ENCODE peak calls at places on chromosomes 5 and 9, in five cellular contexts. K, Q, J, F and T are unnamed samples.

GRCh38 chr9:26579047-26579446 is 313.6 kb downstream of the CAAP1 start:
- DNase-seq in K (no peak), Q (no peak), J (no peak), F (no peak), T (no peak)

GRCh38 chr5:400282-401215 is 42.4 kb upstream of the EXOC3 start:
- DNase-seq in K (peak), Q (no peak), J (no peak), F (no peak), T (no peak)

GRCh38 chr9:4827224-4827623 is 34.5 kb downstream of the RCL1 start:
- DNase-seq in K (no peak), Q (no peak), J (no peak), F (no peak), T (no peak)

GRCh38 chr5:53430618-53431252 is 49.7 kb upstream of the FST start:
- DNase-seq in K (no peak), Q (no peak), J (no peak), F (peak), T (peak)

GRCh38 chr9:124788542-124789217 is 11.7 kb downstream of the OLFML2A start:
- DNase-seq in K (no peak), Q (no peak), J (no peak), F (no peak), T (no peak)

GRCh38 chr5:118931564-118931963 is 56.8 kb downstream of the DTWD2 start:
- DNase-seq in K (no peak), Q (no peak), J (no peak), F (no peak), T (no peak)

GRCh38 chr5:73911761-73912393 is 285.9 kb downstream of the ARHGEF28 start:
- DNase-seq in K (no peak), Q (no peak), J (no peak), F (no peak), T (no peak)

GRCh38 chr5:14429102-14429501 is 152.5 kb upstream of the OTULINL start:
- DNase-seq in K (no peak), Q (no peak), J (no peak), F (no peak), T (no peak)

GRCh38 chr5:31937703-31938102 is 236.4 kb downstream of the GOLPH3 start:
- DNase-seq in K (no peak), Q (no peak), J (no peak), F (no peak), T (no peak)

GRCh38 chr5:133225671-133226152 is 173.9 kb downstream of the HSPA4 start:
- DNase-seq in K (peak), Q (no peak), J (no peak), F (no peak), T (no peak)

GRCh38 chr5:160198886-160199409 is 30.4 kb upstream of the FABP6 start:
- DNase-seq in K (no peak), Q (no peak), J (no peak), F (no peak), T (peak)

GRCh38 chr5:96439477-96440184 is 6.6 kb upstream of the PCSK1 start:
- DNase-seq in K (no peak), Q (no peak), J (no peak), F (peak), T (no peak)

GRCh38 chr9:131330814-131331600 is 41.5 kb downstream of the PLPP7 start:
- DNase-seq in K (no peak), Q (no peak), J (peak), F (peak), T (peak)

GRCh38 chr5:91022518-91022917 is 360.6 kb downstream of the ARRDC3 start:
- DNase-seq in K (no peak), Q (no peak), J (no peak), F (no peak), T (no peak)

DNA sequence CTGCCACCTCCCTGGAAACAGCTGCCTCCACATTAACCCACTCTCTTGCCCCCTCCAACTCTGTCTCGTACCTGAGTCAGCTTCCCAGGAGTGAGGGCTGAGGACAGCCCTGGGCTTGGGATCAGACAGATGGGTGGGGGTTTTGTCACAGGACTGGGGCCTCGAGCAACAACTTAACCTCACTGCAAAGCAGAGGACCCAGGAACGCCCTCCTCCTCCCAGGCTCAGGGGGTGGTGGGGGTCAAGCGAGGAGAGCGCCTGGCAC is 446 bp downstream of the SARDH start:
- DNase-seq in K (no peak), Q (no peak), J (no peak), F (no peak), T (no peak)
- H3K4me3 ChIP-seq in K (peak), Q (no peak), J (peak), F (no peak), T (no peak)

GRCh38 chr9:84669293-84670105 is at the start of gene NTRK2:
- DNase-seq in K (no peak), Q (no peak), J (no peak), F (peak), T (peak)

GRCh38 chr9:84671651-84672467 is 2.3 kb downstream of the NTRK2 start:
- DNase-seq in K (no peak), Q (no peak), J (no peak), F (no peak), T (peak)

GRCh38 chr9:84669008-84669292 is 579 bp upstream of the NTRK2 start:
- DNase-seq in K (no peak), Q (no peak), J (no peak), F (no peak), T (no peak)

GRCh38 chr9:84670801-84671153 is 1.2 kb downstream of the NTRK2 start:
- DNase-seq in K (no peak), Q (no peak), J (no peak), F (no peak), T (no peak)

DNA sequence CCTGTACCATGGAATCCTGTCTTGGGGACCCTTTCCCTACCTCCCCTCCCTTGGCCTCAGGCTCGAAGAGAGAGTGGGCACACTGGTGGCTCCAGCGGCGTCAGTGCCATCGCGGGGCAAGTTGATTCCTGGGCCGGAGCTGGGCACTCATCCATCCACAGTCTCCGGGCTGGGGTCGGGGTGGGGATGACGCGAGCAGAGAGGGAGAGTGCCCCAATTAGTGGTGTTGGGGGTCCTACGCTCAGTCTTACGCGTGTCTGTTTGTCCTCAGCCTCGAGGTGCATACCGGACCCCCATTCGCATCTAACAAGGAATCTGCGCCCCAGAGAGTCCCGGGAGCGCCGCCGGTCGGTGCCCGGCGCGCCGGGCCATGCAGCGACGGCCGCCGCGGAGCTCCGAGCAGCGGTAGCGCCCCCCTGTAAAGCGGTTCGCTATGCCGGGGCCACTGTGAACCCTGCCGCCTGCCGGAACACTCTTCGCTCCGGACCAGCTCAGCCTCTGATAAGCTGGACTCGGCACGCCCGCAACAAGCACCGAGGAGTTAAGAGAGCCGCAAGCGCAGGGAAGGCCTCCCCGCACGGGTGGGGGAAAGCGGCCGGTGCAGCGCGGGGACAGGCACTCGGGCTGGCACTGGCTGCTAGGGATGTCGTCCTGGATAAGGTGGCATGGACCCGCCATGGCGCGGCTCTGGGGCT is 724 bp downstream of the NTRK2 start:
- DNase-seq in K (no peak), Q (no peak), J (no peak), F (peak), T (peak)
- H3K4me3 ChIP-seq in K (peak), Q (no peak), J (peak), F (peak), T (no peak)

GRCh38 chr5:5179597-5179996 is 39.5 kb downstream of the ADAMTS16 start:
- DNase-seq in K (no peak), Q (no peak), J (no peak), F (no peak), T (peak)

GRCh38 chr5:5181650-5182324 is 41.7 kb downstream of the ADAMTS16 start:
- DNase-seq in K (no peak), Q (no peak), J (no peak), F (no peak), T (peak)

GRCh38 chr5:5183933-5184332 is 43.8 kb downstream of the ADAMTS16 start:
- DNase-seq in K (no peak), Q (no peak), J (no peak), F (no peak), T (no peak)

GRCh38 chr5:5183192-5183699 is 43.1 kb downstream of the ADAMTS16 start:
- DNase-seq in K (no peak), Q (no peak), J (no peak), F (no peak), T (peak)

DNA sequence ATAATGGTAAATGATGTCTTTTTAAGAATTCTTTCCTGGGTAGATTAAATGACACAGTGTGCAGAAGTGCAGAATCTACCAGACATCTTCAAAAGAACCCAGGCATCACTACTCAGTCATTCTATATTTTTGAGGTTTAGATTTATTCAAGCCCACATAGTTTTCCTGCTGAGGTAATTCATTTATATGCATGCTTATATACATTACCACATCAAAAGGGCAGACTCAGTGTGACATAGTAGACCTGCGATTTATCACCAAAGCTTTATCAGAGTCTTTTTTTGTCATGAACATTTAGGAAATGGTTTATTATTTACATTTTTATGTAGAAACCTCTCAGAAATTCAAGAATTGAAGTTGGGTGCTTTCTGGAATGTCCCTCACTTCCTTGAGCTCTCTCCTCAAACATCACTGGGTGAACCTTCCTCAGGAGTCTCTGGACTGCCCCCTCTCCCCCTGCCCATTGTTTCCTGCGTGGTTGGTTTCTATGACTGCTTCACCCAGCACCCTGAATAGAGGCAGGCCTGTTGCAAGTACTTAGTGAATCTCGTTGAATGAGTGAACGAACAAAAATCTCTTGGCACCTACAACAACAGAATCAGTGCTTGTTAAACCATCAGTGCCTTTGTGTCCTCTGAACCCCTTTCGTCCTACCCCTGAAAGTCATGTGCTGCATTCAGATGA is 42.5 kb downstream of the ADAMTS16 start:
- DNase-seq in K (no peak), Q (no peak), J (no peak), F (no peak), T (no peak)
- H3K4me3 ChIP-seq in K (no peak), Q (no peak), J (no peak), F (no peak), T (no peak)

GRCh38 chr9:68540712-68541535 is at the start of gene TMEM252:
- DNase-seq in K (no peak), Q (no peak), J (no peak), F (peak), T (no peak)
- H3K4me3 ChIP-seq in K (no peak), Q (no peak), J (no peak), F (no peak), T (no peak)

GRCh38 chr9:14317667-14318255 is 3.8 kb upstream of the NFIB start:
- DNase-seq in K (no peak), Q (no peak), J (no peak), F (no peak), T (no peak)
- H3K4me3 ChIP-seq in K (no peak), Q (no peak), J (peak), F (no peak), T (no peak)

GRCh38 chr9:16730162-16730561 is 140.3 kb downstream of the BNC2 start:
- DNase-seq in K (no peak), Q (no peak), J (no peak), F (no peak), T (peak)

GRCh38 chr9:16729656-16730055 is 140.8 kb downstream of the BNC2 start:
- DNase-seq in K (no peak), Q (no peak), J (no peak), F (no peak), T (no peak)

GRCh38 chr9:16726718-16727451 is 143.6 kb downstream of the BNC2 start:
- DNase-seq in K (peak), Q (no peak), J (peak), F (peak), T (peak)

GRCh38 chr9:16727452-16728127 is 142.9 kb downstream of the BNC2 start:
- DNase-seq in K (no peak), Q (no peak), J (no peak), F (peak), T (peak)

GRCh38 chr9:16728128-16728505 is 142.4 kb downstream of the BNC2 start:
- DNase-seq in K (no peak), Q (no peak), J (no peak), F (peak), T (no peak)
- H3K4me3 ChIP-seq in K (peak), Q (no peak), J (peak), F (no peak), T (no peak)

DNA sequence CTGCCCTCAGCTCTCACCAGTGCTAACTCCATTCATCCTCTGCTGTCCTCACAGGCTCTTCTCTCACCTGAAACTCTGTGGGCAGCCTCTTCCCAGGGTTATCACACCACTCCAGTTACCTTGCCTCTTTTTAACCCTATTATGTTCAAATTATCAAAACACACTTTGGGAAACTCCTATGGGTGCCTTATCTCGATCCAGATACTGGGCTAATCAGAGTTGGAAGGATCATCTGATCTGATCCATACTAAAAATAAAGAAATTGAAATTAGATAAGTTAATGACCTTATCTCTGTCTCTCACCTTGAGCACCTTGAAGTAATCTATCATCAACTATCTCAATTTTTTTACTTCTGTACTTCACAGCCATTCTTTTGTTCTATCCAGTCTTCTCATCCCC is 300.5 kb upstream of the ISL1 start:
- DNase-seq in K (no peak), Q (no peak), J (no peak), F (no peak), T (peak)
- H3K4me3 ChIP-seq in K (no peak), Q (no peak), J (no peak), F (no peak), T (no peak)

DNA sequence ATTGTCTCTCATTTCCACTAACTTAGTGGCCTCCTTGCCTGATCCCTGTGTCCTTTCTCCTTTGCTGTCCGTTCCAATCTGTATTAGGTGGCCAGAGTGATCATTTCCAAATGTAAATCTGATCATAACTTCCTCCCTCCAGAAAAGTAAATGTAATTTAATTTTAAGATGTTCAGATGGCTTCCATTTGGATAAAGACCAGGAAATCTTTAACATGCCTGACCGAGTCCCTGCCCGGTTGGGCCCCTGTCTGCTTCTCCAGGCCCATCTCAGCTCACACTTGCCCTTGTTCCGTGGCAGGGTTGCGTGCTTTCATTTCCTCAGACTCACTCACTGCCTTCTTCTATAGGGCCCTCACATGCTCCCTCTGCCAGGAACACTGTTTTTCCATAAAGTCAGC is 7.6 kb downstream of the MAP3K1 start:
- DNase-seq in K (no peak), Q (no peak), J (no peak), F (no peak), T (no peak)
- H3K4me3 ChIP-seq in K (no peak), Q (no peak), J (no peak), F (no peak), T (no peak)